ENCODE peak calls at places on chromosomes 13 and 19, in eight cellular contexts. One of them, this sample, is unnamed. For H3K4me1, the result is how much of the 10 kb centered on the place peaks cover.

GRCh38 chr13:44484562-44485164 is 91.5 kb downstream of the TSC22D1 start:
- DNase-seq in upper lobe of right lung: no peak
- DNase-seq in SK-N-SH: no peak
- DNase-seq in right cardiac atrium: no peak
- DNase-seq in tibial artery: no peak
- DNase-seq in CD4-positive, CD25-positive, alpha-beta regulatory T cell: no peak
- DNase-seq in thoracic aorta: no peak
- DNase-seq in cardiac muscle cell: no peak
- DNase-seq in this sample: no peak

GRCh38 chr19:55080915-55081772 is 5.5 kb downstream of the EPS8L1 start:
- DNase-seq in thoracic aorta: no peak
- DNase-seq in upper lobe of right lung: peak
- DNase-seq in right cardiac atrium: peak
- DNase-seq in cardiac muscle cell: peak
- DNase-seq in CD4-positive, CD25-positive, alpha-beta regulatory T cell: peak
- DNase-seq in SK-N-SH: peak
- DNase-seq in tibial artery: no peak
- DNase-seq in this sample: peak

GRCh38 chr19:13599681-13600080 is 93.4 kb upstream of the CACNA1A start:
- DNase-seq in thoracic aorta: no peak
- DNase-seq in tibial artery: no peak
- DNase-seq in CD4-positive, CD25-positive, alpha-beta regulatory T cell: no peak
- DNase-seq in SK-N-SH: no peak
- DNase-seq in upper lobe of right lung: no peak
- DNase-seq in right cardiac atrium: peak
- DNase-seq in cardiac muscle cell: no peak
- DNase-seq in this sample: no peak

GRCh38 chr13:20145521-20145920 is 15.3 kb downstream of the GJA3 start:
- DNase-seq in upper lobe of right lung: no peak
- DNase-seq in thoracic aorta: no peak
- DNase-seq in SK-N-SH: no peak
- DNase-seq in right cardiac atrium: no peak
- DNase-seq in tibial artery: no peak
- DNase-seq in cardiac muscle cell: no peak
- DNase-seq in CD4-positive, CD25-positive, alpha-beta regulatory T cell: no peak
- DNase-seq in this sample: no peak

GRCh38 chr19:10339380-10339960 is at the start of gene ICAM3:
- DNase-seq in tibial artery: no peak
- DNase-seq in CD4-positive, CD25-positive, alpha-beta regulatory T cell: peak
- DNase-seq in cardiac muscle cell: no peak
- DNase-seq in right cardiac atrium: peak
- DNase-seq in thoracic aorta: no peak
- DNase-seq in SK-N-SH: no peak
- DNase-seq in upper lobe of right lung: no peak
- DNase-seq in this sample: peak

GRCh38 chr19:5880604-5881078 is 10.3 kb upstream of the FUT5 start:
- DNase-seq in SK-N-SH: no peak
- DNase-seq in thoracic aorta: no peak
- DNase-seq in tibial artery: no peak
- DNase-seq in CD4-positive, CD25-positive, alpha-beta regulatory T cell: no peak
- DNase-seq in cardiac muscle cell: peak
- DNase-seq in upper lobe of right lung: peak
- DNase-seq in right cardiac atrium: peak
- DNase-seq in this sample: no peak

GRCh38 chr13:26678796-26679195 is 81.8 kb downstream of the GPR12 start:
- DNase-seq in SK-N-SH: no peak
- DNase-seq in tibial artery: no peak
- DNase-seq in cardiac muscle cell: no peak
- DNase-seq in right cardiac atrium: no peak
- DNase-seq in thoracic aorta: no peak
- DNase-seq in upper lobe of right lung: no peak
- DNase-seq in CD4-positive, CD25-positive, alpha-beta regulatory T cell: no peak
- DNase-seq in this sample: no peak

GRCh38 chr19:883661-884211 is 9.3 kb downstream of the MED16 start:
- DNase-seq in upper lobe of right lung: peak
- DNase-seq in right cardiac atrium: peak
- DNase-seq in thoracic aorta: no peak
- DNase-seq in cardiac muscle cell: no peak
- DNase-seq in CD4-positive, CD25-positive, alpha-beta regulatory T cell: no peak
- DNase-seq in tibial artery: no peak
- DNase-seq in SK-N-SH: no peak
- DNase-seq in this sample: peak

GRCh38 chr19:4566402-4567051 is 7.0 kb upstream of the SEMA6B start:
- DNase-seq in thoracic aorta: no peak
- DNase-seq in CD4-positive, CD25-positive, alpha-beta regulatory T cell: no peak
- DNase-seq in cardiac muscle cell: no peak
- DNase-seq in right cardiac atrium: peak
- DNase-seq in tibial artery: no peak
- DNase-seq in SK-N-SH: peak
- DNase-seq in upper lobe of right lung: no peak
- DNase-seq in this sample: no peak

GRCh38 chr19:17846146-17846545 is 1.6 kb downstream of the JAK3 start:
- DNase-seq in upper lobe of right lung: no peak
- DNase-seq in cardiac muscle cell: no peak
- DNase-seq in thoracic aorta: no peak
- DNase-seq in CD4-positive, CD25-positive, alpha-beta regulatory T cell: peak
- DNase-seq in SK-N-SH: no peak
- DNase-seq in tibial artery: no peak
- DNase-seq in right cardiac atrium: no peak
- DNase-seq in this sample: no peak

GRCh38 chr19:19354932-19355331 is 34.3 kb downstream of the MAU2 start:
- DNase-seq in right cardiac atrium: no peak
- DNase-seq in tibial artery: no peak
- DNase-seq in SK-N-SH: no peak
- DNase-seq in thoracic aorta: no peak
- DNase-seq in cardiac muscle cell: no peak
- DNase-seq in upper lobe of right lung: no peak
- DNase-seq in CD4-positive, CD25-positive, alpha-beta regulatory T cell: no peak
- DNase-seq in this sample: no peak

GRCh38 chr13:48266967-48267639 is 34.1 kb downstream of the ITM2B start:
- DNase-seq in CD4-positive, CD25-positive, alpha-beta regulatory T cell: no peak
- DNase-seq in thoracic aorta: no peak
- DNase-seq in right cardiac atrium: no peak
- DNase-seq in SK-N-SH: no peak
- DNase-seq in tibial artery: no peak
- DNase-seq in upper lobe of right lung: no peak
- DNase-seq in cardiac muscle cell: no peak
- DNase-seq in this sample: no peak

DNA sequence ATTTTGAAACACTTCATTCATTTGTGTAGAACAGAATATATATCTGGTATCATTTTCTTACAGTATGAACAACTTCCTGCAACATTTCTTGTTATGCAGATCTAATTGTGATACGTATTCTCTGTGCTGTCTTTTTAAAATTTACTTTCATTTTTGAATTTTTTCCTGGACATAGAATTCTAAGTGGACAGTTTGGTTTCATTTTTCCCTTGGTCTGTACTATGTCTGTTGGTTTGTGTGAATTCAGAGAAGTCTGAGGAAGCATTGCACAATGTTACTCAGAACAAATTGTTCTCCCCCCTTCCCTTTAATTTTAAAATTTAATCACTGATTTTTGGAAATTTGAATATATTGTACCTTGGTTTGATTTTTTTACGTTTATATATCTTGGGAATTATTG is 352.5 kb upstream of the PCDH20 start:
- DNase-seq in SK-N-SH: no peak
- DNase-seq in cardiac muscle cell: peak
- DNase-seq in thoracic aorta: no peak
- DNase-seq in tibial artery: no peak
- DNase-seq in right cardiac atrium: no peak
- DNase-seq in upper lobe of right lung: no peak
- DNase-seq in CD4-positive, CD25-positive, alpha-beta regulatory T cell: no peak
- DNase-seq in this sample: no peak
- H3K27ac ChIP-seq in SK-N-SH: no peak
- H3K27ac ChIP-seq in cardiac muscle cell: no peak
- H3K27ac ChIP-seq in thoracic aorta: no peak
- H3K27ac ChIP-seq in tibial artery: no peak
- H3K27ac ChIP-seq in right cardiac atrium: no peak
- H3K27ac ChIP-seq in upper lobe of right lung: no peak
- H3K27ac ChIP-seq in CD4-positive, CD25-positive, alpha-beta regulatory T cell: no peak
- H3K27ac ChIP-seq in this sample: no peak

GRCh38 chr13:112716841-112717520 is 27.1 kb downstream of the ATP11A start:
- DNase-seq in SK-N-SH: no peak
- DNase-seq in CD4-positive, CD25-positive, alpha-beta regulatory T cell: no peak
- DNase-seq in upper lobe of right lung: peak
- DNase-seq in thoracic aorta: no peak
- DNase-seq in cardiac muscle cell: no peak
- DNase-seq in tibial artery: no peak
- DNase-seq in right cardiac atrium: no peak
- DNase-seq in this sample: peak

GRCh38 chr13:112719016-112719415 is 29.2 kb downstream of the ATP11A start:
- DNase-seq in right cardiac atrium: no peak
- DNase-seq in CD4-positive, CD25-positive, alpha-beta regulatory T cell: no peak
- DNase-seq in upper lobe of right lung: no peak
- DNase-seq in cardiac muscle cell: no peak
- DNase-seq in thoracic aorta: no peak
- DNase-seq in tibial artery: peak
- DNase-seq in SK-N-SH: no peak
- DNase-seq in this sample: no peak

GRCh38 chr13:112716461-112716820 is 26.6 kb downstream of the ATP11A start:
- DNase-seq in right cardiac atrium: peak
- DNase-seq in cardiac muscle cell: no peak
- DNase-seq in CD4-positive, CD25-positive, alpha-beta regulatory T cell: no peak
- DNase-seq in tibial artery: no peak
- DNase-seq in thoracic aorta: no peak
- DNase-seq in SK-N-SH: no peak
- DNase-seq in upper lobe of right lung: no peak
- DNase-seq in this sample: peak

GRCh38 chr13:112719556-112719955 is 29.7 kb downstream of the ATP11A start:
- DNase-seq in cardiac muscle cell: no peak
- DNase-seq in thoracic aorta: no peak
- DNase-seq in tibial artery: no peak
- DNase-seq in right cardiac atrium: no peak
- DNase-seq in upper lobe of right lung: no peak
- DNase-seq in CD4-positive, CD25-positive, alpha-beta regulatory T cell: no peak
- DNase-seq in SK-N-SH: no peak
- DNase-seq in this sample: no peak

DNA sequence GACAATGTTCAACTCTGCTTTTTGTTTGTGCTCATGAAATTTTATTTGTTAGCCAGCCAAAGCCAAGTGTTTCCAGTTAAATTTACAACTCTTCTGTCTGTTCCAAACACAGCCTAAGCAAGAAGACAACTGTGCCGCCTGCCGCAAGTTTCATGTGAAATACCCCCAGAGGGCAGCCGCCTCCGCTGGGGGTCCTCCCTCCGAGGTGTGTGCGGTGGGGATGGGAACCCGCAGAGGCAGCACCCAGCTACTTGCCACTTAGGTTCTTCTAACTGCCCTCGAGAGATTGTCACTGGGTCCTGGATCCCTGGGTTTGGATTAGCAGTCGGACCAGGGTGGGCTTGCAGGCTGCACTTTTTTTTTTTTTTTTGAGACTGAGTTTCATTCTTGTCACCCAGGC is 28.5 kb downstream of the ATP11A start:
- DNase-seq in right cardiac atrium: no peak
- DNase-seq in cardiac muscle cell: no peak
- DNase-seq in SK-N-SH: no peak
- DNase-seq in thoracic aorta: no peak
- DNase-seq in CD4-positive, CD25-positive, alpha-beta regulatory T cell: no peak
- DNase-seq in tibial artery: peak
- DNase-seq in upper lobe of right lung: no peak
- DNase-seq in this sample: no peak
- H3K4me1 ChIP-seq in right cardiac atrium: under half
- H3K4me1 ChIP-seq in cardiac muscle cell: under half
- H3K4me1 ChIP-seq in SK-N-SH: under half
- H3K4me1 ChIP-seq in thoracic aorta: under half
- H3K4me1 ChIP-seq in CD4-positive, CD25-positive, alpha-beta regulatory T cell: under half
- H3K4me1 ChIP-seq in tibial artery: under half
- H3K4me1 ChIP-seq in upper lobe of right lung: under half
- H3K4me1 ChIP-seq in this sample: under half

GRCh38 chr13:31947506-31947905 is 84.1 kb upstream of the FRY start:
- DNase-seq in upper lobe of right lung: no peak
- DNase-seq in CD4-positive, CD25-positive, alpha-beta regulatory T cell: no peak
- DNase-seq in SK-N-SH: no peak
- DNase-seq in tibial artery: no peak
- DNase-seq in right cardiac atrium: no peak
- DNase-seq in cardiac muscle cell: no peak
- DNase-seq in thoracic aorta: no peak
- DNase-seq in this sample: no peak
- H3K4me3 ChIP-seq in upper lobe of right lung: no peak
- H3K4me3 ChIP-seq in CD4-positive, CD25-positive, alpha-beta regulatory T cell: no peak
- H3K4me3 ChIP-seq in SK-N-SH: no peak
- H3K4me3 ChIP-seq in tibial artery: no peak
- H3K4me3 ChIP-seq in right cardiac atrium: no peak
- H3K4me3 ChIP-seq in cardiac muscle cell: no peak
- H3K4me3 ChIP-seq in thoracic aorta: no peak
- H3K4me3 ChIP-seq in this sample: no peak

DNA sequence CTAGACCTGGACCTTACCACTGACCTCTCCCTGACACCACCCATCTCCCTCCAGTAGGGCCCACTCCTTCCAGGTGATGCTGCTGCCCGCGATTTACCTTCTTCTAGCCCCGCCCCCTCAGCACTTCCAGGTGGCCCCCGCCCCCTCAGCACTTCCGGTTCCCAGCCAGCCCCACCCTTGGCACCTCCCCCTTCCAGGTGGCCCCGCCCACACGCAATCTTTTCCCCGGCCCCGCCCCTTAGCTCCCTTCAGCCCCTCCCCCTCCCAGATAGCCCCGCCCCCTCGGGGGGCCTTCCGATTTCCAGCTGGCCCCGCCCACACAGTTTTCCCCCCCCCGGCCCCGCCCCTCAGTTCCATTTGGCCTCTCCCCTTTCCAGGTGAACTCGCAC is 565 bp downstream of the LIG1 start:
- DNase-seq in SK-N-SH: peak
- DNase-seq in CD4-positive, CD25-positive, alpha-beta regulatory T cell: peak
- DNase-seq in thoracic aorta: peak
- DNase-seq in upper lobe of right lung: peak
- DNase-seq in cardiac muscle cell: peak
- DNase-seq in right cardiac atrium: peak
- DNase-seq in tibial artery: peak
- DNase-seq in this sample: peak
- H3K27ac ChIP-seq in SK-N-SH: peak
- H3K27ac ChIP-seq in CD4-positive, CD25-positive, alpha-beta regulatory T cell: peak
- H3K27ac ChIP-seq in thoracic aorta: peak
- H3K27ac ChIP-seq in upper lobe of right lung: peak
- H3K27ac ChIP-seq in cardiac muscle cell: peak
- H3K27ac ChIP-seq in right cardiac atrium: peak
- H3K27ac ChIP-seq in tibial artery: peak
- H3K27ac ChIP-seq in this sample: peak